ENCODE peak calls at places on chromosomes 7 and 10, in seven cellular contexts. Q, B, Z, A, S, P and K are unnamed samples.

GRCh38 chr10:14695833-14696232 is 78.9 kb downstream of the FAM107B start:
- DNase-seq in Q (no peak), B (no peak), Z (no peak), A (no peak), S (no peak), P (no peak), K (no peak)

GRCh38 chr7:2138146-2138765 is 94.5 kb downstream of the MAD1L1 start:
- DNase-seq in Q (no peak), B (peak; percentile 40), Z (no peak), A (peak; percentile 75), S (peak; percentile 33), P (no peak), K (no peak)

GRCh38 chr7:92448185-92448747 is 984 bp downstream of the GATAD1 start:
- DNase-seq in Q (peak; percentile 26), B (peak; percentile 37), Z (peak; percentile 56), A (peak; percentile 78), S (peak; percentile 55), P (peak; percentile 6), K (peak; percentile 57)

GRCh38 chr10:104076743-104077160 is 8.9 kb downstream of the COL17A1 start:
- DNase-seq in Q (peak; percentile 92), B (no peak), Z (peak; percentile 82), A (no peak), S (peak; percentile 65), P (no peak), K (no peak)

GRCh38 chr7:24936121-24936824 is 43.7 kb downstream of the OSBPL3 start:
- DNase-seq in Q (no peak), B (no peak), Z (no peak), A (no peak), S (no peak), P (no peak), K (no peak)

GRCh38 chr10:79266092-79266491 is 81.2 kb upstream of the PPIF start:
- DNase-seq in Q (no peak), B (no peak), Z (no peak), A (no peak), S (no peak), P (no peak), K (no peak)

GRCh38 chr7:156896388-156897022 is 3.5 kb upstream of the LMBR1 start:
- DNase-seq in Q (no peak), B (no peak), Z (no peak), A (no peak), S (no peak), P (no peak), K (no peak)

GRCh38 chr10:30529373-30529998 is 95.5 kb downstream of the MAP3K8 start:
- DNase-seq in Q (no peak), B (peak; percentile 56), Z (peak; percentile 73), A (peak; percentile 84), S (peak; percentile 65), P (peak; percentile 32), K (peak; percentile 69)

GRCh38 chr7:64574481-64575159 is 11.7 kb upstream of the ZNF680 start:
- DNase-seq in Q (no peak), B (no peak), Z (peak; percentile 55), A (no peak), S (peak; percentile 46), P (no peak), K (no peak)

GRCh38 chr7:135510603-135511183 is 791 bp upstream of the CNOT4 start:
- DNase-seq in Q (peak; percentile 3), B (no peak), Z (peak; percentile 22), A (peak; percentile 9), S (peak; percentile 22), P (no peak), K (no peak)